ENCODE peak calls at places on chromosomes 11 and 22, in ten cellular contexts. C is CD8-positive, alpha-beta memory T cell; M is mucosa of gallbladder; Q is astrocyte of the spinal cord; P is heart left ventricle; H is HT-29; T is fibroblast of the conjunctiva; A is fibroblast of lung; Y is HT1080; I is pons. W is an unnamed sample.
A peak's percentile ranks its signal among the peaks of the same experiment; 100 is the strongest.

GRCh38 chr11:76663912-76664440 is 6.6 kb downstream of the LRRC32 start:
- DNase-seq in C (no peak), M (no peak), Q (no peak), P (peak; percentile 22), H (no peak), T (no peak), A (no peak), Y (no peak), I (no peak), W (no peak)

GRCh38 chr11:66429983-66430602 is 8.6 kb downstream of the MRPL11 start:
- DNase-seq in C (peak; percentile 41), M (peak; percentile 68), Q (peak; percentile 62), P (peak; percentile 71), H (peak; percentile 86), T (peak; percentile 60), A (peak; percentile 49), Y (peak; percentile 41), I (peak; percentile 63), W (no peak)

GRCh38 chr22:41048791-41049717 is 43.3 kb upstream of the EP300 start:
- DNase-seq in C (no peak), M (peak; percentile 66), Q (peak; percentile 68), P (peak; percentile 75), H (peak; percentile 31), T (peak; percentile 57), A (peak; percentile 80), Y (no peak), I (peak; percentile 22), W (peak; percentile 40)

GRCh38 chr22:47575291-47575690 is 812.8 kb downstream of the TBC1D22A start:
- DNase-seq in C (no peak), M (peak; percentile 22), Q (no peak), P (no peak), H (peak; percentile 3), T (no peak), A (no peak), Y (no peak), I (no peak), W (no peak)

GRCh38 chr11:720642-721346 is 14.8 kb downstream of the EPS8L2 start:
- DNase-seq in C (peak; percentile 21), M (no peak), Q (no peak), P (peak; percentile 37), H (peak; percentile 85), T (no peak), A (no peak), Y (no peak), I (no peak), W (no peak)

GRCh38 chr11:120929664-120930154 is 94.2 kb upstream of the TBCEL start:
- DNase-seq in C (no peak), M (peak; percentile 14), Q (peak; percentile 8), P (peak; percentile 39), H (peak; percentile 70), T (peak; percentile 10), A (peak; percentile 28), Y (no peak), I (peak; percentile 43), W (no peak)

GRCh38 chr11:14308114-14308896 is 50.7 kb downstream of the RRAS2 start:
- DNase-seq in C (peak; percentile 23), M (no peak), Q (peak; percentile 56), P (no peak), H (peak; percentile 62), T (peak; percentile 44), A (peak; percentile 48), Y (peak; percentile 18), I (peak; percentile 9), W (no peak)

GRCh38 chr11:11253487-11253886 is 99.6 kb downstream of the CSNK2A3 start:
- DNase-seq in C (no peak), M (no peak), Q (no peak), P (no peak), H (no peak), T (no peak), A (no peak), Y (no peak), I (no peak), W (no peak)

GRCh38 chr11:2387266-2387982 is 10.3 kb downstream of the CD81 start:
- DNase-seq in C (peak; percentile 70), M (no peak), Q (peak; percentile 58), P (no peak), H (no peak), T (peak; percentile 32), A (peak; percentile 27), Y (no peak), I (peak; percentile 53), W (no peak)

GRCh38 chr11:60377737-60378136 is 595 bp upstream of the MS4A7 start:
- DNase-seq in C (no peak), M (peak; percentile 65), Q (no peak), P (peak; percentile 60), H (no peak), T (no peak), A (no peak), Y (no peak), I (peak; percentile 88), W (no peak)

GRCh38 chr22:37186228-37186996 is 1.6 kb downstream of the C1QTNF6 start:
- DNase-seq in C (peak; percentile 80), M (no peak), Q (peak; percentile 81), P (peak; percentile 18), H (peak; percentile 85), T (peak; percentile 35), A (peak; percentile 84), Y (peak; percentile 59), I (peak; percentile 66), W (peak; percentile 60)

GRCh38 chr11:60915250-60915914 is 1.4 kb downstream of the TMEM109 start:
- DNase-seq in C (peak; percentile 70), M (peak; percentile 54), Q (peak; percentile 56), P (peak; percentile 75), H (peak; percentile 91), T (peak; percentile 21), A (peak; percentile 61), Y (peak; percentile 86), I (peak; percentile 49), W (peak; percentile 6)

GRCh38 chr11:62266558-62266957 is 3.4 kb upstream of the SCGB2A2 start:
- DNase-seq in C (no peak), M (no peak), Q (no peak), P (no peak), H (no peak), T (no peak), A (peak; percentile 27), Y (peak; percentile 85), I (no peak), W (no peak)

GRCh38 chr11:19372381-19372780 is 131.6 kb upstream of the E2F8 start:
- DNase-seq in C (no peak), M (no peak), Q (no peak), P (no peak), H (no peak), T (no peak), A (no peak), Y (no peak), I (no peak), W (no peak)

GRCh38 chr11:47433991-47434786 is 8.0 kb upstream of the PSMC3 start:
- DNase-seq in C (no peak), M (peak; percentile 25), Q (peak; percentile 80), P (no peak), H (no peak), T (no peak), A (peak; percentile 88), Y (no peak), I (peak; percentile 44), W (no peak)

GRCh38 chr11:110329441-110329840 is 33.0 kb upstream of the RDX start:
- DNase-seq in C (no peak), M (no peak), Q (no peak), P (no peak), H (no peak), T (no peak), A (no peak), Y (no peak), I (no peak), W (no peak)

GRCh38 chr11:617912-618682 is 2.3 kb upstream of the IRF7 start:
- DNase-seq in C (no peak), M (no peak), Q (no peak), P (no peak), H (no peak), T (no peak), A (no peak), Y (no peak), I (no peak), W (no peak)